ENCODE peak calls at places on chromosomes 7 and 10, in six cellular contexts. One of them, this sample, is unnamed.

GRCh38 chr7:24341677-24342076 is 57.7 kb downstream of the NPY start:
- DNase-seq in activated CD4-positive, CD25-positive, alpha-beta regulatory T cell: no peak
- DNase-seq in GF-D8: no peak
- DNase-seq in heart right ventricle: no peak
- DNase-seq in HT1080: no peak
- DNase-seq in mesenchymal stem cell: no peak
- DNase-seq in this sample: no peak

GRCh38 chr7:2386964-2387669 is 16.3 kb upstream of the CHST12 start:
- DNase-seq in GF-D8: no peak
- DNase-seq in heart right ventricle: no peak
- DNase-seq in activated CD4-positive, CD25-positive, alpha-beta regulatory T cell: no peak
- DNase-seq in mesenchymal stem cell: no peak
- DNase-seq in HT1080: no peak
- DNase-seq in this sample: no peak

GRCh38 chr10:96645191-96645721 is 58.4 kb upstream of the TM9SF3 start:
- DNase-seq in mesenchymal stem cell: no peak
- DNase-seq in heart right ventricle: peak
- DNase-seq in HT1080: no peak
- DNase-seq in GF-D8: no peak
- DNase-seq in activated CD4-positive, CD25-positive, alpha-beta regulatory T cell: no peak
- DNase-seq in this sample: no peak

GRCh38 chr7:12771378-12771877 is 84.0 kb downstream of the ARL4A start:
- DNase-seq in GF-D8: no peak
- DNase-seq in mesenchymal stem cell: no peak
- DNase-seq in HT1080: no peak
- DNase-seq in activated CD4-positive, CD25-positive, alpha-beta regulatory T cell: no peak
- DNase-seq in heart right ventricle: peak
- DNase-seq in this sample: no peak

GRCh38 chr10:79229081-79229541 is 118.2 kb upstream of the PPIF start:
- DNase-seq in mesenchymal stem cell: no peak
- DNase-seq in heart right ventricle: no peak
- DNase-seq in GF-D8: no peak
- DNase-seq in activated CD4-positive, CD25-positive, alpha-beta regulatory T cell: no peak
- DNase-seq in HT1080: no peak
- DNase-seq in this sample: no peak

GRCh38 chr10:73601486-73601921 is 10.4 kb upstream of the USP54 start:
- DNase-seq in GF-D8: no peak
- DNase-seq in activated CD4-positive, CD25-positive, alpha-beta regulatory T cell: no peak
- DNase-seq in HT1080: peak
- DNase-seq in mesenchymal stem cell: no peak
- DNase-seq in heart right ventricle: no peak
- DNase-seq in this sample: peak

GRCh38 chr10:93115661-93116383 is 42.1 kb downstream of the CYP26A1 start:
- DNase-seq in GF-D8: no peak
- DNase-seq in mesenchymal stem cell: peak
- DNase-seq in HT1080: peak
- DNase-seq in activated CD4-positive, CD25-positive, alpha-beta regulatory T cell: peak
- DNase-seq in heart right ventricle: peak
- DNase-seq in this sample: peak

GRCh38 chr10:131157899-131158298 is 153.6 kb downstream of the TCERG1L start:
- DNase-seq in activated CD4-positive, CD25-positive, alpha-beta regulatory T cell: no peak
- DNase-seq in HT1080: no peak
- DNase-seq in mesenchymal stem cell: no peak
- DNase-seq in GF-D8: no peak
- DNase-seq in heart right ventricle: no peak
- DNase-seq in this sample: no peak

GRCh38 chr7:95632609-95633008 is 36.3 kb upstream of the PDK4 start:
- DNase-seq in mesenchymal stem cell: no peak
- DNase-seq in activated CD4-positive, CD25-positive, alpha-beta regulatory T cell: no peak
- DNase-seq in HT1080: peak
- DNase-seq in GF-D8: no peak
- DNase-seq in heart right ventricle: no peak
- DNase-seq in this sample: no peak

GRCh38 chr10:9193120-9193519 is 1138.6 kb downstream of the GATA3 start:
- DNase-seq in heart right ventricle: no peak
- DNase-seq in activated CD4-positive, CD25-positive, alpha-beta regulatory T cell: no peak
- DNase-seq in mesenchymal stem cell: no peak
- DNase-seq in GF-D8: no peak
- DNase-seq in HT1080: no peak
- DNase-seq in this sample: no peak

GRCh38 chr10:48444266-48444665 is 137.8 kb downstream of the MAPK8 start:
- DNase-seq in heart right ventricle: no peak
- DNase-seq in HT1080: peak
- DNase-seq in mesenchymal stem cell: no peak
- DNase-seq in GF-D8: peak
- DNase-seq in activated CD4-positive, CD25-positive, alpha-beta regulatory T cell: no peak
- DNase-seq in this sample: no peak

GRCh38 chr7:5255832-5256231 is 26.9 kb upstream of the SLC29A4 start:
- DNase-seq in HT1080: no peak
- DNase-seq in mesenchymal stem cell: no peak
- DNase-seq in activated CD4-positive, CD25-positive, alpha-beta regulatory T cell: no peak
- DNase-seq in heart right ventricle: no peak
- DNase-seq in GF-D8: no peak
- DNase-seq in this sample: no peak

GRCh38 chr10:97534746-97535367 is 36.1 kb downstream of the UBTD1 start:
- DNase-seq in heart right ventricle: no peak
- DNase-seq in HT1080: peak
- DNase-seq in GF-D8: no peak
- DNase-seq in mesenchymal stem cell: peak
- DNase-seq in activated CD4-positive, CD25-positive, alpha-beta regulatory T cell: no peak
- DNase-seq in this sample: no peak

GRCh38 chr10:119360181-119360921 is 153.0 kb downstream of the GRK5 start:
- DNase-seq in mesenchymal stem cell: peak
- DNase-seq in GF-D8: no peak
- DNase-seq in activated CD4-positive, CD25-positive, alpha-beta regulatory T cell: no peak
- DNase-seq in HT1080: no peak
- DNase-seq in heart right ventricle: peak
- DNase-seq in this sample: no peak

GRCh38 chr7:7265676-7266075 is 83.3 kb downstream of the C1GALT1 start:
- DNase-seq in activated CD4-positive, CD25-positive, alpha-beta regulatory T cell: no peak
- DNase-seq in mesenchymal stem cell: no peak
- DNase-seq in HT1080: no peak
- DNase-seq in heart right ventricle: no peak
- DNase-seq in GF-D8: no peak
- DNase-seq in this sample: no peak

GRCh38 chr10:94012834-94013830 is 19.4 kb downstream of the PLCE1 start:
- DNase-seq in mesenchymal stem cell: no peak
- DNase-seq in HT1080: no peak
- DNase-seq in activated CD4-positive, CD25-positive, alpha-beta regulatory T cell: no peak
- DNase-seq in GF-D8: no peak
- DNase-seq in heart right ventricle: no peak
- DNase-seq in this sample: no peak

GRCh38 chr7:156751319-156751718 is 110.7 kb downstream of the RNF32 start:
- DNase-seq in HT1080: peak
- DNase-seq in GF-D8: no peak
- DNase-seq in mesenchymal stem cell: peak
- DNase-seq in activated CD4-positive, CD25-positive, alpha-beta regulatory T cell: no peak
- DNase-seq in heart right ventricle: no peak
- DNase-seq in this sample: no peak

GRCh38 chr10:15211464-15211979 is 43.0 kb upstream of the NMT2 start:
- DNase-seq in GF-D8: no peak
- DNase-seq in HT1080: peak
- DNase-seq in activated CD4-positive, CD25-positive, alpha-beta regulatory T cell: no peak
- DNase-seq in mesenchymal stem cell: peak
- DNase-seq in heart right ventricle: no peak
- DNase-seq in this sample: no peak

GRCh38 chr10:61899997-61900828 is 1.3 kb upstream of the ARID5B start:
- DNase-seq in GF-D8: peak
- DNase-seq in activated CD4-positive, CD25-positive, alpha-beta regulatory T cell: peak
- DNase-seq in mesenchymal stem cell: peak
- DNase-seq in HT1080: peak
- DNase-seq in heart right ventricle: peak
- DNase-seq in this sample: peak

GRCh38 chr7:100493476-100494264 is 9.9 kb downstream of the NYAP1 start:
- DNase-seq in HT1080: no peak
- DNase-seq in heart right ventricle: no peak
- DNase-seq in activated CD4-positive, CD25-positive, alpha-beta regulatory T cell: peak
- DNase-seq in GF-D8: no peak
- DNase-seq in mesenchymal stem cell: peak
- DNase-seq in this sample: no peak

GRCh38 chr7:94311545-94311944 is 83.2 kb upstream of the COL1A2 start:
- DNase-seq in GF-D8: no peak
- DNase-seq in heart right ventricle: no peak
- DNase-seq in mesenchymal stem cell: no peak
- DNase-seq in activated CD4-positive, CD25-positive, alpha-beta regulatory T cell: no peak
- DNase-seq in HT1080: no peak
- DNase-seq in this sample: no peak

GRCh38 chr10:129440247-129440646 is 26.8 kb upstream of the MGMT start:
- DNase-seq in activated CD4-positive, CD25-positive, alpha-beta regulatory T cell: no peak
- DNase-seq in GF-D8: no peak
- DNase-seq in HT1080: no peak
- DNase-seq in mesenchymal stem cell: no peak
- DNase-seq in heart right ventricle: no peak
- DNase-seq in this sample: no peak

GRCh38 chr10:132885451-132886210 is 56.7 kb downstream of the CFAP46 start:
- DNase-seq in HT1080: no peak
- DNase-seq in activated CD4-positive, CD25-positive, alpha-beta regulatory T cell: no peak
- DNase-seq in mesenchymal stem cell: no peak
- DNase-seq in GF-D8: no peak
- DNase-seq in heart right ventricle: no peak
- DNase-seq in this sample: no peak

GRCh38 chr10:71569775-71570588 is 149.6 kb downstream of the C10orf105 start:
- DNase-seq in heart right ventricle: peak
- DNase-seq in mesenchymal stem cell: peak
- DNase-seq in activated CD4-positive, CD25-positive, alpha-beta regulatory T cell: peak
- DNase-seq in HT1080: peak
- DNase-seq in GF-D8: no peak
- DNase-seq in this sample: peak

GRCh38 chr10:110209926-110210662 is 2.7 kb downstream of the MXI1 start:
- DNase-seq in HT1080: no peak
- DNase-seq in heart right ventricle: peak
- DNase-seq in mesenchymal stem cell: peak
- DNase-seq in GF-D8: no peak
- DNase-seq in activated CD4-positive, CD25-positive, alpha-beta regulatory T cell: peak
- DNase-seq in this sample: peak

GRCh38 chr10:3065622-3066021 is 1.7 kb upstream of the PFKP start:
- DNase-seq in GF-D8: no peak
- DNase-seq in heart right ventricle: peak
- DNase-seq in HT1080: no peak
- DNase-seq in mesenchymal stem cell: no peak
- DNase-seq in activated CD4-positive, CD25-positive, alpha-beta regulatory T cell: no peak
- DNase-seq in this sample: no peak

GRCh38 chr7:45597286-45597984 is 23.3 kb downstream of the ADCY1 start:
- DNase-seq in heart right ventricle: no peak
- DNase-seq in mesenchymal stem cell: no peak
- DNase-seq in activated CD4-positive, CD25-positive, alpha-beta regulatory T cell: no peak
- DNase-seq in GF-D8: no peak
- DNase-seq in HT1080: no peak
- DNase-seq in this sample: no peak

GRCh38 chr10:71222541-71223364 is 10.4 kb downstream of the UNC5B start:
- DNase-seq in mesenchymal stem cell: peak
- DNase-seq in heart right ventricle: no peak
- DNase-seq in GF-D8: no peak
- DNase-seq in HT1080: no peak
- DNase-seq in activated CD4-positive, CD25-positive, alpha-beta regulatory T cell: no peak
- DNase-seq in this sample: no peak

GRCh38 chr10:70441877-70442205 is 360 bp upstream of the NODAL start:
- DNase-seq in mesenchymal stem cell: no peak
- DNase-seq in GF-D8: no peak
- DNase-seq in heart right ventricle: no peak
- DNase-seq in activated CD4-positive, CD25-positive, alpha-beta regulatory T cell: no peak
- DNase-seq in HT1080: no peak
- DNase-seq in this sample: no peak

GRCh38 chr7:47323904-47324303 is 258.0 kb downstream of the TNS3 start:
- DNase-seq in HT1080: no peak
- DNase-seq in GF-D8: no peak
- DNase-seq in activated CD4-positive, CD25-positive, alpha-beta regulatory T cell: no peak
- DNase-seq in heart right ventricle: no peak
- DNase-seq in mesenchymal stem cell: no peak
- DNase-seq in this sample: no peak

GRCh38 chr7:1052031-1052818 is 7.9 kb downstream of the GPR146 start:
- DNase-seq in heart right ventricle: peak
- DNase-seq in GF-D8: no peak
- DNase-seq in mesenchymal stem cell: no peak
- DNase-seq in activated CD4-positive, CD25-positive, alpha-beta regulatory T cell: no peak
- DNase-seq in HT1080: no peak
- DNase-seq in this sample: no peak

GRCh38 chr7:134186022-134186421 is 58.9 kb downstream of the LRGUK start:
- DNase-seq in mesenchymal stem cell: no peak
- DNase-seq in heart right ventricle: no peak
- DNase-seq in GF-D8: no peak
- DNase-seq in HT1080: no peak
- DNase-seq in activated CD4-positive, CD25-positive, alpha-beta regulatory T cell: no peak
- DNase-seq in this sample: no peak

GRCh38 chr10:101779544-101780186 is 3.6 kb downstream of the NPM3 start:
- DNase-seq in activated CD4-positive, CD25-positive, alpha-beta regulatory T cell: peak
- DNase-seq in heart right ventricle: peak
- DNase-seq in mesenchymal stem cell: peak
- DNase-seq in HT1080: no peak
- DNase-seq in GF-D8: no peak
- DNase-seq in this sample: peak

GRCh38 chr7:17758008-17758407 is 182.3 kb downstream of the SNX13 start:
- DNase-seq in activated CD4-positive, CD25-positive, alpha-beta regulatory T cell: no peak
- DNase-seq in HT1080: no peak
- DNase-seq in GF-D8: no peak
- DNase-seq in mesenchymal stem cell: no peak
- DNase-seq in heart right ventricle: no peak
- DNase-seq in this sample: no peak

GRCh38 chr7:81173766-81174281 is 255.0 kb upstream of the SEMA3C start:
- DNase-seq in GF-D8: no peak
- DNase-seq in mesenchymal stem cell: peak
- DNase-seq in activated CD4-positive, CD25-positive, alpha-beta regulatory T cell: no peak
- DNase-seq in heart right ventricle: no peak
- DNase-seq in HT1080: peak
- DNase-seq in this sample: peak

GRCh38 chr10:80075781-80076180 is 2.7 kb upstream of the TMEM254 start:
- DNase-seq in mesenchymal stem cell: peak
- DNase-seq in activated CD4-positive, CD25-positive, alpha-beta regulatory T cell: no peak
- DNase-seq in HT1080: peak
- DNase-seq in heart right ventricle: no peak
- DNase-seq in GF-D8: no peak
- DNase-seq in this sample: no peak

This sample was measured in pancreas.